ENCODE peak calls at places on chromosome 20, in six cellular contexts. One of them, this sample, is unnamed.

GRCh38 chr20:1214838-1215261 is 11.0 kb upstream of the RAD21L1 start:
- DNase-seq in suprapubic skin: no peak
- DNase-seq in esophagus squamous epithelium: no peak
- DNase-seq in aorta: no peak
- DNase-seq in CD8-positive, alpha-beta memory T cell: no peak
- DNase-seq in heart right ventricle: no peak
- DNase-seq in this sample: no peak

GRCh38 chr20:63166423-63167020 is 49.4 kb downstream of the YTHDF1 start:
- DNase-seq in aorta: no peak
- DNase-seq in suprapubic skin: no peak
- DNase-seq in esophagus squamous epithelium: no peak
- DNase-seq in CD8-positive, alpha-beta memory T cell: no peak
- DNase-seq in heart right ventricle: no peak
- DNase-seq in this sample: peak; percentile 89

GRCh38 chr20:45817652-45818194 is 5.3 kb downstream of the UBE2C start:
- DNase-seq in esophagus squamous epithelium: no peak
- DNase-seq in aorta: no peak
- DNase-seq in heart right ventricle: no peak
- DNase-seq in suprapubic skin: no peak
- DNase-seq in CD8-positive, alpha-beta memory T cell: no peak
- DNase-seq in this sample: peak; percentile 92

GRCh38 chr20:16607364-16608264 is 34.4 kb upstream of the KIF16B start:
- DNase-seq in CD8-positive, alpha-beta memory T cell: no peak
- DNase-seq in heart right ventricle: no peak
- DNase-seq in suprapubic skin: no peak
- DNase-seq in esophagus squamous epithelium: no peak
- DNase-seq in aorta: no peak
- DNase-seq in this sample: no peak

GRCh38 chr20:59004763-59005522 is 2.1 kb downstream of the CTSZ start:
- DNase-seq in suprapubic skin: no peak
- DNase-seq in CD8-positive, alpha-beta memory T cell: no peak
- DNase-seq in esophagus squamous epithelium: peak; percentile 38
- DNase-seq in heart right ventricle: peak; percentile 58
- DNase-seq in aorta: peak; percentile 87
- DNase-seq in this sample: peak; percentile 91

GRCh38 chr20:11178946-11179654 is 505.3 kb upstream of the JAG1 start:
- DNase-seq in suprapubic skin: no peak
- DNase-seq in CD8-positive, alpha-beta memory T cell: no peak
- DNase-seq in aorta: no peak
- DNase-seq in esophagus squamous epithelium: no peak
- DNase-seq in heart right ventricle: no peak
- DNase-seq in this sample: no peak

GRCh38 chr20:36461600-36462439 is 79.5 kb upstream of the MYL9 start:
- DNase-seq in aorta: peak; percentile 84
- DNase-seq in suprapubic skin: peak; percentile 87
- DNase-seq in esophagus squamous epithelium: no peak
- DNase-seq in CD8-positive, alpha-beta memory T cell: peak; percentile 23
- DNase-seq in heart right ventricle: peak; percentile 76
- DNase-seq in this sample: no peak

GRCh38 chr20:2133318-2134183 is 31.9 kb downstream of the STK35 start:
- DNase-seq in CD8-positive, alpha-beta memory T cell: no peak
- DNase-seq in esophagus squamous epithelium: no peak
- DNase-seq in aorta: peak; percentile 78
- DNase-seq in heart right ventricle: no peak
- DNase-seq in suprapubic skin: no peak
- DNase-seq in this sample: no peak

GRCh38 chr20:12047838-12048432 is 130.2 kb downstream of the BTBD3 start:
- DNase-seq in heart right ventricle: no peak
- DNase-seq in suprapubic skin: peak; percentile 21
- DNase-seq in aorta: no peak
- DNase-seq in esophagus squamous epithelium: no peak
- DNase-seq in CD8-positive, alpha-beta memory T cell: no peak
- DNase-seq in this sample: no peak

GRCh38 chr20:34639755-34640222 is 37.1 kb downstream of the PIGU start:
- DNase-seq in heart right ventricle: no peak
- DNase-seq in esophagus squamous epithelium: no peak
- DNase-seq in aorta: no peak
- DNase-seq in suprapubic skin: no peak
- DNase-seq in CD8-positive, alpha-beta memory T cell: no peak
- DNase-seq in this sample: no peak

GRCh38 chr20:51650685-51651134 is 108.2 kb upstream of the NFATC2 start:
- DNase-seq in suprapubic skin: no peak
- DNase-seq in esophagus squamous epithelium: no peak
- DNase-seq in heart right ventricle: no peak
- DNase-seq in aorta: no peak
- DNase-seq in CD8-positive, alpha-beta memory T cell: no peak
- DNase-seq in this sample: no peak

GRCh38 chr20:53077373-53078205 is 105.4 kb downstream of the TSHZ2 start:
- DNase-seq in esophagus squamous epithelium: no peak
- DNase-seq in heart right ventricle: no peak
- DNase-seq in aorta: no peak
- DNase-seq in CD8-positive, alpha-beta memory T cell: no peak
- DNase-seq in suprapubic skin: no peak
- DNase-seq in this sample: no peak

GRCh38 chr20:48621256-48622078 is 206.3 kb downstream of the PREX1 start:
- DNase-seq in esophagus squamous epithelium: no peak
- DNase-seq in heart right ventricle: no peak
- DNase-seq in aorta: peak; percentile 44
- DNase-seq in suprapubic skin: no peak
- DNase-seq in CD8-positive, alpha-beta memory T cell: no peak
- DNase-seq in this sample: peak; percentile 93

GRCh38 chr20:45827712-45828111 is 600 bp upstream of the TNNC2 start:
- DNase-seq in aorta: no peak
- DNase-seq in heart right ventricle: no peak
- DNase-seq in suprapubic skin: no peak
- DNase-seq in esophagus squamous epithelium: no peak
- DNase-seq in CD8-positive, alpha-beta memory T cell: no peak
- DNase-seq in this sample: no peak

GRCh38 chr20:15058836-15059235 is 721.4 kb upstream of the FLRT3 start:
- DNase-seq in suprapubic skin: no peak
- DNase-seq in esophagus squamous epithelium: no peak
- DNase-seq in aorta: no peak
- DNase-seq in CD8-positive, alpha-beta memory T cell: no peak
- DNase-seq in heart right ventricle: no peak
- DNase-seq in this sample: no peak

GRCh38 chr20:55937283-55937682 is 68.0 kb downstream of the CBLN4 start:
- DNase-seq in esophagus squamous epithelium: no peak
- DNase-seq in aorta: no peak
- DNase-seq in CD8-positive, alpha-beta memory T cell: no peak
- DNase-seq in heart right ventricle: no peak
- DNase-seq in suprapubic skin: no peak
- DNase-seq in this sample: no peak

GRCh38 chr20:46260480-46260879 is 47.8 kb downstream of the CDH22 start:
- DNase-seq in suprapubic skin: no peak
- DNase-seq in aorta: no peak
- DNase-seq in heart right ventricle: peak; percentile 11
- DNase-seq in CD8-positive, alpha-beta memory T cell: no peak
- DNase-seq in esophagus squamous epithelium: no peak
- DNase-seq in this sample: no peak

DNA sequence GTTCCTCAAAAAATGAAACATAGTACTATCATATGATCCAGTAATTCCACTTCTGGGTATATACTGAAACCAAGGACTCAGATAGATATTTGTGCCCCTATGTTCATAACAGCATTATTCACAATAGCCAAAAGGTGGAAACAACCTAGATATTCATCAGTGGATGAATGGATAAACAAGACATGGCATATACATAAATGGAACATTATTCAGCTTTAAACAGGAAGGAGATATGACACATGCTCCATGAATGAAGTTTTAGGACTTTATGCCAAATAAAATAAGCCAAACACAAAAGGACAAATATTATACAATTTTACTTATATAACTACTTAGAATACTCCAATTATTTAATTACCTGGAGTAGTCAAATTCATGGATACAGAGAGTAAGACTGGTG is 16.4 kb downstream of the PLCB1 start:
- DNase-seq in esophagus squamous epithelium: no peak
- DNase-seq in suprapubic skin: no peak
- DNase-seq in heart right ventricle: no peak
- DNase-seq in aorta: no peak
- DNase-seq in CD8-positive, alpha-beta memory T cell: no peak
- DNase-seq in this sample: no peak
- H3K4me1 ChIP-seq in esophagus squamous epithelium: peaks cover 53% of the 10 kb centered on the region
- H3K4me1 ChIP-seq in suprapubic skin: peaks cover 21% of the 10 kb centered on the region
- H3K4me1 ChIP-seq in heart right ventricle: peaks cover 42% of the 10 kb centered on the region
- H3K4me1 ChIP-seq in aorta: no peaks in the 10 kb centered on the region
- H3K4me1 ChIP-seq in CD8-positive, alpha-beta memory T cell: peaks cover 41% of the 10 kb centered on the region
- H3K4me1 ChIP-seq in this sample: peaks cover 37% of the 10 kb centered on the region

GRCh38 chr20:62065669-62066338 is at the start of gene TAF4:
- DNase-seq in heart right ventricle: peak; percentile 67
- DNase-seq in aorta: peak; percentile 86
- DNase-seq in suprapubic skin: no peak
- DNase-seq in esophagus squamous epithelium: no peak
- DNase-seq in CD8-positive, alpha-beta memory T cell: peak; percentile 74
- DNase-seq in this sample: peak; percentile 100
- H3K4me1 ChIP-seq in heart right ventricle: peaks cover 28% of the 10 kb centered on the region
- H3K4me1 ChIP-seq in aorta: no peaks in the 10 kb centered on the region
- H3K4me1 ChIP-seq in suprapubic skin: peaks cover 43% of the 10 kb centered on the region
- H3K4me1 ChIP-seq in esophagus squamous epithelium: peaks cover 54% of the 10 kb centered on the region
- H3K4me1 ChIP-seq in CD8-positive, alpha-beta memory T cell: peaks cover 45% of the 10 kb centered on the region
- H3K4me1 ChIP-seq in this sample: peaks cover 16% of the 10 kb centered on the region

GRCh38 chr20:54119744-54120143 is 49.4 kb upstream of the BCAS1 start:
- DNase-seq in aorta: no peak
- DNase-seq in suprapubic skin: no peak
- DNase-seq in CD8-positive, alpha-beta memory T cell: no peak
- DNase-seq in heart right ventricle: no peak
- DNase-seq in esophagus squamous epithelium: no peak
- DNase-seq in this sample: peak; percentile 15
- H3K4me1 ChIP-seq in aorta: no peaks in the 10 kb centered on the region
- H3K4me1 ChIP-seq in suprapubic skin: peaks cover 12% of the 10 kb centered on the region
- H3K4me1 ChIP-seq in CD8-positive, alpha-beta memory T cell: no peaks in the 10 kb centered on the region
- H3K4me1 ChIP-seq in heart right ventricle: no peaks in the 10 kb centered on the region
- H3K4me1 ChIP-seq in esophagus squamous epithelium: peaks cover 42% of the 10 kb centered on the region
- H3K4me1 ChIP-seq in this sample: peaks cover 30% of the 10 kb centered on the region

GRCh38 chr20:17868146-17868545 is 100.4 kb downstream of the SNX5 start:
- DNase-seq in CD8-positive, alpha-beta memory T cell: no peak
- DNase-seq in esophagus squamous epithelium: no peak
- DNase-seq in heart right ventricle: no peak
- DNase-seq in aorta: no peak
- DNase-seq in suprapubic skin: no peak
- DNase-seq in this sample: no peak
- H3K4me1 ChIP-seq in CD8-positive, alpha-beta memory T cell: peaks cover 4% of the 10 kb centered on the region
- H3K4me1 ChIP-seq in esophagus squamous epithelium: peaks cover 12% of the 10 kb centered on the region
- H3K4me1 ChIP-seq in heart right ventricle: peaks cover 13% of the 10 kb centered on the region
- H3K4me1 ChIP-seq in aorta: no peaks in the 10 kb centered on the region
- H3K4me1 ChIP-seq in suprapubic skin: peaks cover 23% of the 10 kb centered on the region
- H3K4me1 ChIP-seq in this sample: peaks cover 18% of the 10 kb centered on the region

GRCh38 chr20:54151511-54152226 is 22.1 kb downstream of the CYP24A1 start:
- DNase-seq in heart right ventricle: no peak
- DNase-seq in suprapubic skin: no peak
- DNase-seq in CD8-positive, alpha-beta memory T cell: no peak
- DNase-seq in esophagus squamous epithelium: no peak
- DNase-seq in aorta: no peak
- DNase-seq in this sample: no peak
- H3K4me1 ChIP-seq in heart right ventricle: no peaks in the 10 kb centered on the region
- H3K4me1 ChIP-seq in suprapubic skin: peaks cover 10% of the 10 kb centered on the region
- H3K4me1 ChIP-seq in CD8-positive, alpha-beta memory T cell: no peaks in the 10 kb centered on the region
- H3K4me1 ChIP-seq in esophagus squamous epithelium: peaks cover 13% of the 10 kb centered on the region
- H3K4me1 ChIP-seq in aorta: no peaks in the 10 kb centered on the region
- H3K4me1 ChIP-seq in this sample: peaks cover 4% of the 10 kb centered on the region

DNA sequence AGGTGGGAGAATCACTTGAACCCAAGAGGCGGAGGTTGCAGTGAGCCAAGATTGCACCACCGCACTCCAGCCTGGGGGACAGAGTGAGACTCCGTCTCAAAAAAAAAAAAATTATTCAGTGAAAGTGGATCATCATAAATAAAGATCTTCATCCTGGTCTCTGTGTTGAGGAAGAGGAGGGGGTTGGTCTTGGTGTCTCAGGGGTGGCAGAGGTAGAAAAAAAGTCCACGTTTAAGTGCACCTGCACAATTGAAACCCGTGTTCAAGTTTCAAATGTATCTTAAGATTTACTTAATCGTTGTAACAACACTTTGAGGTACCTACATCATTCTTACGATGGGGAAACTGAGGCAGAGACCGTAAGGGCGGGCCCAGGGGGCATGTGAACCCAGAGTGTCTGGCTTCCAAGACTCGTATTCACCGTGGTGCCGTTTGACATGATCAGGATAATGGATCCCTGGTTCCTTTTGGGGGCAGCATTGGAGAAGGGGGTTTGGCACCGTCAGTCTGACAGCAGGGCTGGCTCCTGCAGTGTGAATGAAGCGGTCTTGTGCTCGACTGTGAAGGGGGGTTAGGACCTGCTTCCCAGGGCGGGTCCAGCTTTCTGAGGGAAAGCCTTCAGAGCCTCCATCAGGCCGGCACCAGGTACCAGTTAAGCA is 32.9 kb upstream of the ID1 start:
- DNase-seq in esophagus squamous epithelium: no peak
- DNase-seq in CD8-positive, alpha-beta memory T cell: no peak
- DNase-seq in suprapubic skin: no peak
- DNase-seq in aorta: no peak
- DNase-seq in heart right ventricle: no peak
- DNase-seq in this sample: no peak
- H3K4me1 ChIP-seq in esophagus squamous epithelium: peaks cover 68% of the 10 kb centered on the region
- H3K4me1 ChIP-seq in CD8-positive, alpha-beta memory T cell: peaks cover 14% of the 10 kb centered on the region
- H3K4me1 ChIP-seq in suprapubic skin: peaks cover 68% of the 10 kb centered on the region
- H3K4me1 ChIP-seq in aorta: no peaks in the 10 kb centered on the region
- H3K4me1 ChIP-seq in heart right ventricle: peaks cover 12% of the 10 kb centered on the region
- H3K4me1 ChIP-seq in this sample: peaks cover 44% of the 10 kb centered on the region

This sample was measured in osteoblast.